ENCODE peak calls at places on chromosomes 13 and 19, in four cellular contexts. One of them, this sample, is unnamed. For H3K4me1, the result is how much of the 10 kb centered on the place peaks cover.

GRCh38 chr13:60047943-60048342 is 115.8 kb downstream of the DIAPH3 start:
- DNase-seq in H1: no peak
- DNase-seq in colonic mucosa: no peak
- DNase-seq in heart left ventricle: no peak
- DNase-seq in this sample: no peak

GRCh38 chr13:80297503-80297902 is 43.4 kb downstream of the SPRY2 start:
- DNase-seq in H1: no peak
- DNase-seq in colonic mucosa: no peak
- DNase-seq in heart left ventricle: no peak
- DNase-seq in this sample: no peak

GRCh38 chr19:35882074-35882832 is 13.9 kb downstream of the APLP1 start:
- DNase-seq in H1: no peak
- DNase-seq in colonic mucosa: peak
- DNase-seq in heart left ventricle: no peak
- DNase-seq in this sample: no peak

GRCh38 chr13:30159446-30159839 is 147.9 kb downstream of the KATNAL1 start:
- DNase-seq in H1: no peak
- DNase-seq in colonic mucosa: no peak
- DNase-seq in heart left ventricle: no peak
- DNase-seq in this sample: no peak

GRCh38 chr13:41609828-41610227 is 152.5 kb downstream of the RGCC start:
- DNase-seq in H1: no peak
- DNase-seq in colonic mucosa: no peak
- DNase-seq in heart left ventricle: no peak
- DNase-seq in this sample: no peak

GRCh38 chr19:24078688-24079087 is 8.3 kb upstream of the ZNF254 start:
- DNase-seq in H1: peak
- DNase-seq in colonic mucosa: no peak
- DNase-seq in heart left ventricle: no peak
- DNase-seq in this sample: no peak

GRCh38 chr19:54017266-54017665 is 25.8 kb downstream of the CACNG6 start:
- DNase-seq in H1: no peak
- DNase-seq in colonic mucosa: no peak
- DNase-seq in heart left ventricle: no peak
- DNase-seq in this sample: no peak

GRCh38 chr19:19591133-19591825 is 27.2 kb downstream of the PBX4 start:
- DNase-seq in H1: peak
- DNase-seq in colonic mucosa: no peak
- DNase-seq in heart left ventricle: no peak
- DNase-seq in this sample: peak

GRCh38 chr19:38740932-38741331 is 3.3 kb downstream of the CAPN12 start:
- DNase-seq in H1: no peak
- DNase-seq in colonic mucosa: no peak
- DNase-seq in heart left ventricle: no peak
- DNase-seq in this sample: no peak

GRCh38 chr19:13098291-13099072 is 4.2 kb downstream of the LYL1 start:
- DNase-seq in H1: no peak
- DNase-seq in colonic mucosa: peak
- DNase-seq in heart left ventricle: no peak
- DNase-seq in this sample: no peak

GRCh38 chr13:99290890-99291289 is 16.3 kb downstream of the GPR183 start:
- DNase-seq in H1: no peak
- DNase-seq in colonic mucosa: no peak
- DNase-seq in heart left ventricle: no peak
- DNase-seq in this sample: no peak

GRCh38 chr19:11662278-11662677 is 65.0 kb downstream of the ZNF627 start:
- DNase-seq in H1: no peak
- DNase-seq in colonic mucosa: no peak
- DNase-seq in heart left ventricle: no peak
- DNase-seq in this sample: no peak

GRCh38 chr19:44071824-44072542 is at the start of gene ZNF284:
- DNase-seq in H1: peak
- DNase-seq in colonic mucosa: peak
- DNase-seq in heart left ventricle: peak
- DNase-seq in this sample: peak

GRCh38 chr19:44069415-44069814 is 2.5 kb upstream of the ZNF284 start:
- DNase-seq in H1: no peak
- DNase-seq in colonic mucosa: no peak
- DNase-seq in heart left ventricle: no peak
- DNase-seq in this sample: no peak

GRCh38 chr19:44076325-44076724 is 4.4 kb downstream of the ZNF284 start:
- DNase-seq in H1: no peak
- DNase-seq in colonic mucosa: no peak
- DNase-seq in heart left ventricle: no peak
- DNase-seq in this sample: no peak

DNA sequence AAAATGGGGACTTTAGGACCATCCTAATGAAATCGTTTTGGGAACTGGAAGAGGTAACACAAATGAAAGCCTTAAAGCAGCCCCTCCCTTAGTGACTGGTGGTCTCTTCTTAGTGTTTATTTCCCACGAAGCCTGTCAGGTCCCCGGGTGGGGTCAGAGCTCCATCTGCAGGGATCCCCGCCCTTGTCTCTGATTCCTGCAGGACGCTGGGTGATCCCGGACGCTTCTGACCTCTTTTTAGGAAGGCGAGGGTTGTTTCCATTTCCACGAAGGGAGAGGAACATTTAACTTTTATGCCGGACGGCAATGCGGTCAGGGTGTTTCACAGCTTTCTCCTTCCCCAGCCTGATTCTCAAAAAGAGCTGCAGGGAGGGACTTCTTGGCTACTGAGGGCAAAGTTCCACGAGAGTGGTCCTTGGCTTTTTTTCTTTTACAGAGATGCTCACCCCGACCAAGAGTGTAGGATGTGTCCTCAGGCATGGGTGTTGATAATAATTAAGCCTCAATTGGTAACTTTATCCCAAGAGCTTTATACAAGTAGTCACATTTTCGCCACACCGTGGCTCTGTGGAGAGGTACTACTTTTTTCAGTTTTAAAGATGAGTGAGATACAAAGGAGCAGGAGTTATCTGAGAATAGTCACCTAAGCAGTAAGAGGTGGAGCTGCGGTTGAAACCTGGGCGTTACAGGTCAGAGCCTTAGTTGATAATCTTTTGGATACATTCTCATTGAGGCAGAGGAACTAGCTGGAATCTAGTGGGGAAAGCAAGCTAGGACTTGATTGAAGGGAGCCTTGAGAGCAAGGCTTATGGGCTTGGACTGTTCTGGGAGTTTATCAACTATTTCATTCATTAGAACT is 813 bp downstream of the ZNF284 start:
- DNase-seq in H1: no peak
- DNase-seq in colonic mucosa: peak
- DNase-seq in heart left ventricle: no peak
- DNase-seq in this sample: no peak
- H3K27ac ChIP-seq in H1: no peak
- H3K27ac ChIP-seq in colonic mucosa: no peak
- H3K27ac ChIP-seq in heart left ventricle: peak
- H3K27ac ChIP-seq in this sample: no peak

DNA sequence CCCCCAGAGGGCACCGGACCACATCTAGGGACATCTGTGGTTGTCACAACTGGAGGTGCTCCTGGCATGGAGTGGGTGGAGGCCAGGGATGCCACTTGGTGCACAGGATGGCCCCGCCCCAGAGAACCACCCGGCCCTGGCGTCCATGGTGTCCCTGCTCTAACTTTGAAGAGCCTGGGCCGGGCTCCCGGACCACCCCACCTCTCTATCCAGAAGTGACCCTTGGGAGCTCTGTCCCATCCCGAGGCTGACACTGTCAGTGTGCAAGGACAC is 22.9 kb upstream of the MYDGF start:
- DNase-seq in H1: no peak
- DNase-seq in colonic mucosa: no peak
- DNase-seq in heart left ventricle: no peak
- DNase-seq in this sample: no peak
- H3K4me1 ChIP-seq in H1: under half
- H3K4me1 ChIP-seq in colonic mucosa: under half
- H3K4me1 ChIP-seq in heart left ventricle: under half
- H3K4me1 ChIP-seq in this sample: under half

DNA sequence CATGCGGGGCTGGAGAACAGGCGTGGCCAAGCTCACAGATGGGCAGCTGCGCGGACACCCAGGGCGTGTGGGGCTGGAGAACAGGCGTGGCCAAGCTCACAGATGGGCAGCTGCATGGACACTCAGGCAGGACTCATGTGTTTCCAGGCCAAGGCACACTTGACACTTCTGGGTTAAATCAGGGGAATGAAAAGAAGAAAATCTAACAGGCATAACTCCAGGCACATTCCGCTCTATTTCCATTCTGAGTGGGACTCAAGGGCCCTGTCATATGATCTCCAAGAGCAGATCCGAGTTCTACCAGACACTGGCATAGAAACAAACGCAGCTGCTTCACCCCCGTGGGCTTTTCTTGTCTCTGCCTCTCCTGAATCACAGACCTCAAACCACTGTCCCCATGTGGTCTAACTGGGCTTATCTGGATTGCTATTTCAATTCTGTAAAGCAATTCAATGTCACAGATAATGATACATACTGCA is 17.4 kb upstream of the C13orf46 start:
- DNase-seq in H1: no peak
- DNase-seq in colonic mucosa: no peak
- DNase-seq in heart left ventricle: no peak
- DNase-seq in this sample: no peak
- H3K27ac ChIP-seq in H1: no peak
- H3K27ac ChIP-seq in colonic mucosa: no peak
- H3K27ac ChIP-seq in heart left ventricle: no peak
- H3K27ac ChIP-seq in this sample: no peak

DNA sequence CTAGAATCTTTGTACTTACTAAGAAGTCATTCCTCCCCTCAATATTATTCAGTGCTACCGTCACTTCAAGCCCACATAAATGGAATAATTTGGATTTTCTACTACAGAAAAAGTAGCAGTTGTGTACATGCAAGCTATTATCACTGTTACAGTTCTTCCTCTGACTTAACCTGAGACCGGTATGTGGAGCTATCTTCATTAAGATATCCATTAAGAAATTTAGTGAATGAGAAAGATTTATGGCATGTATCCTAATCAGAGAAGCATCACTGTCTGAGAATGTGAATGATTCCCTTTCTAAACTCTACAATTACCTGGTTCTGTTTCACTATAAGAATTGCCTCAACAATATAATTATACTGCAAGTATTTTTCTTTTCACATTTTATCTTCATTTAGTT is 278.7 kb downstream of the KLF5 start:
- DNase-seq in H1: no peak
- DNase-seq in colonic mucosa: no peak
- DNase-seq in heart left ventricle: no peak
- DNase-seq in this sample: no peak
- H3K4me1 ChIP-seq in H1: under half
- H3K4me1 ChIP-seq in colonic mucosa: under half
- H3K4me1 ChIP-seq in heart left ventricle: under half
- H3K4me1 ChIP-seq in this sample: under half

GRCh38 chr13:26323764-26324163 is 69.8 kb downstream of the CDK8 start:
- DNase-seq in H1: no peak
- DNase-seq in colonic mucosa: no peak
- DNase-seq in heart left ventricle: no peak
- DNase-seq in this sample: no peak

GRCh38 chr13:26324294-26324693 is 70.4 kb downstream of the CDK8 start:
- DNase-seq in H1: no peak
- DNase-seq in colonic mucosa: no peak
- DNase-seq in heart left ventricle: no peak
- DNase-seq in this sample: no peak

GRCh38 chr13:26320766-26321165 is 66.8 kb downstream of the CDK8 start:
- DNase-seq in H1: no peak
- DNase-seq in colonic mucosa: no peak
- DNase-seq in heart left ventricle: no peak
- DNase-seq in this sample: no peak

GRCh38 chr13:26324867-26325266 is 70.9 kb downstream of the CDK8 start:
- DNase-seq in H1: no peak
- DNase-seq in colonic mucosa: no peak
- DNase-seq in heart left ventricle: no peak
- DNase-seq in this sample: no peak

GRCh38 chr13:26323127-26323526 is 69.2 kb downstream of the CDK8 start:
- DNase-seq in H1: no peak
- DNase-seq in colonic mucosa: no peak
- DNase-seq in heart left ventricle: no peak
- DNase-seq in this sample: no peak
- H3K27ac ChIP-seq in H1: no peak
- H3K27ac ChIP-seq in colonic mucosa: no peak
- H3K27ac ChIP-seq in heart left ventricle: no peak
- H3K27ac ChIP-seq in this sample: no peak

GRCh38 chr13:85473144-85473543 is 326.1 kb downstream of the SLITRK6 start:
- DNase-seq in H1: no peak
- DNase-seq in colonic mucosa: no peak
- DNase-seq in heart left ventricle: no peak
- DNase-seq in this sample: no peak
- H3K4me1 ChIP-seq in H1: under half
- H3K4me1 ChIP-seq in colonic mucosa: under half
- H3K4me1 ChIP-seq in heart left ventricle: under half
- H3K4me1 ChIP-seq in this sample: under half

DNA sequence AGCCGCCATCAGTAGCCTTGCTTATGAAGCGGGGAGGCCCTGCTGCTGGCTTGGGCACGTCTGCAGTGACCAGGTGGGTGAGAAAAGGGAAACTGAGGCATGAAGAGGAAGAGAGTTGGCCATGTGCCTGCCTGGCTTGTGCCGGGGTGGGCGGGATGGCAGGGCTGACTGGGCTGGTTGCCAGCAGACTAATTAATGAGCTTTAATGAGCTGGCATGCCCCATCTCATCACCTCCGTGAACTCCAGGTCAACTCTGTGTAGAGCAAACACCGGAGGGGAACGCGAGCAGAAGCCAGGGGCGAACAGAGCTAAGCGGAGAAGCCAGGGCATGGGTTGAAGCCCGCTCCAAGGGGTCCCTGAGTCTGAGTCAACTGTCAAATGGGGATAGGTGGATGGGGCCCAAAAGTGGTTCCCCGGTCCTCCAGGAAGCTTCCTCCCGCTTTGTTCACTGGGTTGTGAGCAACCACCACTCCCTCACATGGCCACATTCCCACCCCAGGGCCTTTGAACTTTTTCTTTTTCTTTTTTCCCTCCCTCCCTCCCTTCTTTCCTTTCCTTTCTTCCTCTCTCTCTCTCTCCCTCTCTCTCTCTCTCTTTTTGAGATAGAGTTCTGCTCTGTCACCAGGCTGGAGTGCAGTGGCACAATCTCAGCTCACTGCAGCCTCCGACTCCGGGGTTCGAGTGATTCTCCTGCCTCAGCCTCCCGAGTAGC is 8.7 kb downstream of the NR2F6 start:
- DNase-seq in H1: no peak
- DNase-seq in colonic mucosa: no peak
- DNase-seq in heart left ventricle: no peak
- DNase-seq in this sample: no peak
- H3K27ac ChIP-seq in H1: no peak
- H3K27ac ChIP-seq in colonic mucosa: peak
- H3K27ac ChIP-seq in heart left ventricle: no peak
- H3K27ac ChIP-seq in this sample: peak

This sample was measured in left lung.